ENCODE peak calls at places on chromosomes 3 and 15, in eight cellular contexts. Y is progenitor cell of endocrine pancreas; J is dermis blood vessel endothelial cell; C is stimulated activated naive B cell treated with anti-CD40 and anti-IgM and Interleukin-4, amounts not matched to agents 10 μg/mL and 1 μg/mL and 100 μg/mL, for 72 hours; U is HS-5; P is T-helper 2 cell treated with Interferon-gamma antibody and Interleukin-4, amounts not matched to agents 5 μg/mL and 100 μg/mL, for 36 hours; D is MCF 10A; B is naive thymus-derived CD8-positive, alpha-beta T cell. X is an unnamed sample.

GRCh38 chr3:1609416-1609815 is 489.2 kb upstream of the CNTN4 start:
- DNase-seq in Y (no peak), J (no peak), C (no peak), U (no peak), P (no peak), D (no peak), B (no peak), X (no peak)

GRCh38 chr15:25869696-25870095 is 6.6 kb upstream of the ATP10A start:
- DNase-seq in Y (no peak), J (no peak), C (no peak), U (no peak), P (no peak), D (no peak), B (no peak), X (no peak)

GRCh38 chr3:112682361-112682760 is 41.4 kb upstream of the CCDC80 start:
- DNase-seq in Y (no peak), J (no peak), C (no peak), U (no peak), P (no peak), D (no peak), B (no peak), X (no peak)

GRCh38 chr3:52277972-52278509 is 408 bp downstream of the WDR82 start:
- DNase-seq in Y (no peak), J (peak; percentile 61), C (no peak), U (peak; percentile 29), P (peak; percentile 78), D (peak; percentile 66), B (peak; percentile 64), X (no peak)

GRCh38 chr15:53625260-53625659 is 134.2 kb downstream of the WDR72 start:
- DNase-seq in Y (no peak), J (no peak), C (no peak), U (no peak), P (no peak), D (no peak), B (no peak), X (no peak)

GRCh38 chr3:18715208-18715607 is 290.1 kb upstream of the SATB1 start:
- DNase-seq in Y (no peak), J (no peak), C (no peak), U (no peak), P (no peak), D (no peak), B (no peak), X (no peak)

GRCh38 chr15:64443747-64444621 is 16.4 kb upstream of the ZNF609 start:
- DNase-seq in Y (no peak), J (peak; percentile 92), C (no peak), U (peak; percentile 80), P (no peak), D (peak; percentile 91), B (no peak), X (peak; percentile 72)

GRCh38 chr3:160612386-160613115 is 47.2 kb upstream of the KPNA4 start:
- DNase-seq in Y (no peak), J (no peak), C (no peak), U (no peak), P (no peak), D (no peak), B (no peak), X (no peak)

GRCh38 chr15:41417418-41417811 is 520 bp downstream of the RTF1 start:
- DNase-seq in Y (peak; percentile 30), J (no peak), C (no peak), U (no peak), P (no peak), D (peak; percentile 23), B (peak; percentile 30), X (no peak)

GRCh38 chr3:157445897-157446296 is 9.2 kb downstream of the PTX3 start:
- DNase-seq in Y (no peak), J (peak; percentile 29), C (no peak), U (no peak), P (no peak), D (peak; percentile 79), B (no peak), X (no peak)

GRCh38 chr3:129469026-129469425 is 29.0 kb downstream of the IFT122 start:
- DNase-seq in Y (no peak), J (peak; percentile 37), C (no peak), U (no peak), P (no peak), D (no peak), B (no peak), X (no peak)

GRCh38 chr3:52216585-52217408 is 8.6 kb downstream of the TLR9 start:
- DNase-seq in Y (no peak), J (peak; percentile 99), C (no peak), U (no peak), P (peak; percentile 51), D (peak; percentile 98), B (no peak), X (no peak)

GRCh38 chr3:133230191-133230590 is 169.7 kb upstream of the BFSP2 start:
- DNase-seq in Y (no peak), J (no peak), C (no peak), U (no peak), P (no peak), D (no peak), B (no peak), X (no peak)

GRCh38 chr3:110810356-110810755 is 261.3 kb upstream of the NECTIN3 start:
- DNase-seq in Y (no peak), J (peak; percentile 25), C (no peak), U (peak; percentile 32), P (no peak), D (peak; percentile 11), B (no peak), X (no peak)

GRCh38 chr3:51940648-51941421 is 869 bp downstream of the RRP9 start:
- DNase-seq in Y (no peak), J (peak; percentile 15), C (no peak), U (no peak), P (no peak), D (peak; percentile 39), B (no peak), X (no peak)